ENCODE peak calls at places on chromosomes 3 and 15, in six cellular contexts. One of them, this sample, is unnamed.

GRCh38 chr3:171028025-171028778 is 1.7 kb upstream of the SLC2A2 start:
- DNase-seq in GM23338: peak; percentile 87
- DNase-seq in activated B cell treated with CpG ODN at 0.5 μM for 24 hours: no peak
- DNase-seq in neuronal stem cell: peak; percentile 15
- DNase-seq in frontal cortex: peak; percentile 29
- DNase-seq in SJSA1: no peak
- DNase-seq in this sample: peak; percentile 53

GRCh38 chr15:89442671-89443307 is 53.6 kb downstream of the RHCG start:
- DNase-seq in neuronal stem cell: peak; percentile 69
- DNase-seq in SJSA1: peak; percentile 61
- DNase-seq in frontal cortex: peak; percentile 74
- DNase-seq in activated B cell treated with CpG ODN at 0.5 μM for 24 hours: peak; percentile 29
- DNase-seq in GM23338: peak; percentile 94
- DNase-seq in this sample: peak; percentile 90

GRCh38 chr3:174270841-174271240 is 588.3 kb upstream of the NAALADL2 start:
- DNase-seq in frontal cortex: no peak
- DNase-seq in neuronal stem cell: no peak
- DNase-seq in GM23338: no peak
- DNase-seq in SJSA1: no peak
- DNase-seq in activated B cell treated with CpG ODN at 0.5 μM for 24 hours: no peak
- DNase-seq in this sample: no peak

GRCh38 chr3:187112934-187113793 is 26.1 kb downstream of the RPL39L start:
- DNase-seq in GM23338: peak; percentile 54
- DNase-seq in frontal cortex: no peak
- DNase-seq in activated B cell treated with CpG ODN at 0.5 μM for 24 hours: no peak
- DNase-seq in neuronal stem cell: no peak
- DNase-seq in SJSA1: no peak
- DNase-seq in this sample: peak; percentile 14

GRCh38 chr3:170346481-170347125 is 10.9 kb upstream of the SKIL start:
- DNase-seq in SJSA1: no peak
- DNase-seq in frontal cortex: no peak
- DNase-seq in neuronal stem cell: no peak
- DNase-seq in GM23338: no peak
- DNase-seq in activated B cell treated with CpG ODN at 0.5 μM for 24 hours: no peak
- DNase-seq in this sample: no peak

GRCh38 chr15:99981839-99982658 is 248.8 kb upstream of the LYSMD4 start:
- DNase-seq in neuronal stem cell: no peak
- DNase-seq in GM23338: peak; percentile 36
- DNase-seq in frontal cortex: no peak
- DNase-seq in activated B cell treated with CpG ODN at 0.5 μM for 24 hours: no peak
- DNase-seq in SJSA1: no peak
- DNase-seq in this sample: no peak

GRCh38 chr3:12886106-12886679 is 44.8 kb upstream of the RPL32 start:
- DNase-seq in GM23338: no peak
- DNase-seq in SJSA1: no peak
- DNase-seq in neuronal stem cell: no peak
- DNase-seq in frontal cortex: no peak
- DNase-seq in activated B cell treated with CpG ODN at 0.5 μM for 24 hours: no peak
- DNase-seq in this sample: no peak

GRCh38 chr3:29318251-29318650 is 37.4 kb downstream of the RBMS3 start:
- DNase-seq in neuronal stem cell: no peak
- DNase-seq in frontal cortex: no peak
- DNase-seq in activated B cell treated with CpG ODN at 0.5 μM for 24 hours: no peak
- DNase-seq in SJSA1: no peak
- DNase-seq in GM23338: no peak
- DNase-seq in this sample: no peak